ENCODE peak calls at places on chromosomes 16 and 17, in eight cellular contexts. N is nephron progenitor cell, Y is right atrium auricular region, P is RWPE2, Z is cardiac fibroblast, T is GM12865, J is RWPE1, H is fibroblast of lung. B is an unnamed sample.
A peak's percentile ranks its signal among the peaks of the same experiment; 100 is the strongest.

GRCh38 chr16:12016166-12016947 is 39.8 kb downstream of the SNX29 start:
- DNase-seq in N (no peak), Y (no peak), P (no peak), Z (peak; percentile 48), T (no peak), J (no peak), H (no peak), B (no peak)

GRCh38 chr17:31470592-31470991 is 79.1 kb downstream of the RAB11FIP4 start:
- DNase-seq in N (no peak), Y (no peak), P (no peak), Z (no peak), T (no peak), J (no peak), H (no peak), B (no peak)

GRCh38 chr17:50693041-50693682 is 14.6 kb downstream of the ANKRD40 start:
- DNase-seq in N (no peak), Y (no peak), P (no peak), Z (peak; percentile 30), T (no peak), J (no peak), H (peak; percentile 56), B (no peak)

GRCh38 chr17:12034538-12034937 is 13.9 kb downstream of the MAP2K4 start:
- DNase-seq in N (no peak), Y (no peak), P (no peak), Z (no peak), T (no peak), J (no peak), H (no peak), B (no peak)

GRCh38 chr17:83187782-83188311 is 108.4 kb downstream of the METRNL start:
- DNase-seq in N (no peak), Y (no peak), P (no peak), Z (no peak), T (no peak), J (no peak), H (no peak), B (no peak)

GRCh38 chr17:82458885-82459424 is 414 bp downstream of the NARF start:
- DNase-seq in N (peak; percentile 42), Y (no peak), P (peak; percentile 65), Z (peak; percentile 22), T (peak; percentile 65), J (peak; percentile 8), H (no peak), B (peak; percentile 58)

GRCh38 chr16:15037003-15037402 is 18.9 kb downstream of the NTAN1 start:
- DNase-seq in N (no peak), Y (no peak), P (no peak), Z (no peak), T (no peak), J (no peak), H (no peak), B (no peak)

GRCh38 chr17:7558544-7559306 is at the start of gene TNFSF13:
- DNase-seq in N (no peak), Y (no peak), P (no peak), Z (no peak), T (no peak), J (no peak), H (no peak), B (no peak)

GRCh38 chr17:73189417-73190099 is 3.3 kb upstream of the COG1 start:
- DNase-seq in N (peak; percentile 54), Y (no peak), P (no peak), Z (peak; percentile 63), T (peak; percentile 38), J (peak; percentile 50), H (peak; percentile 67), B (no peak)

GRCh38 chr16:19294156-19294649 is 8.7 kb downstream of the CLEC19A start:
- DNase-seq in N (no peak), Y (peak; percentile 73), P (no peak), Z (no peak), T (peak; percentile 74), J (no peak), H (peak; percentile 9), B (no peak)

GRCh38 chr17:37274432-37274831 is 101.4 kb upstream of the C17orf78 start:
- DNase-seq in N (peak; percentile 31), Y (no peak), P (no peak), Z (no peak), T (no peak), J (no peak), H (no peak), B (no peak)

GRCh38 chr17:66900126-66901010 is 64.1 kb upstream of the CACNG4 start:
- DNase-seq in N (no peak), Y (no peak), P (no peak), Z (peak; percentile 28), T (no peak), J (peak; percentile 44), H (peak; percentile 37), B (no peak)

GRCh38 chr17:38511126-38512108 is 83.2 kb downstream of the ARHGAP23 start:
- DNase-seq in N (peak; percentile 18), Y (no peak), P (no peak), Z (peak; percentile 65), T (no peak), J (peak; percentile 58), H (peak; percentile 57), B (no peak)

GRCh38 chr17:1628856-1629646 is 417 bp upstream of the SLC43A2 start:
- DNase-seq in N (peak; percentile 94), Y (peak; percentile 97), P (peak; percentile 96), Z (peak; percentile 94), T (peak; percentile 97), J (peak; percentile 100), H (peak; percentile 90), B (peak; percentile 90)
- TF ChIP-seq CTCF in N (no peak), Y (peak; percentile 75), P (peak; percentile 40), Z (no peak), T (peak; percentile 39), J (peak; percentile 60), H (no peak), B (no peak)

GRCh38 chr16:85635545-85636140 is 22.5 kb downstream of the GSE1 start:
- DNase-seq in N (no peak), Y (no peak), P (no peak), Z (no peak), T (no peak), J (peak; percentile 83), H (no peak), B (no peak)
- TF ChIP-seq CTCF in N (no peak), Y (no peak), P (no peak), Z (no peak), T (no peak), J (no peak), H (no peak), B (no peak)

DNA sequence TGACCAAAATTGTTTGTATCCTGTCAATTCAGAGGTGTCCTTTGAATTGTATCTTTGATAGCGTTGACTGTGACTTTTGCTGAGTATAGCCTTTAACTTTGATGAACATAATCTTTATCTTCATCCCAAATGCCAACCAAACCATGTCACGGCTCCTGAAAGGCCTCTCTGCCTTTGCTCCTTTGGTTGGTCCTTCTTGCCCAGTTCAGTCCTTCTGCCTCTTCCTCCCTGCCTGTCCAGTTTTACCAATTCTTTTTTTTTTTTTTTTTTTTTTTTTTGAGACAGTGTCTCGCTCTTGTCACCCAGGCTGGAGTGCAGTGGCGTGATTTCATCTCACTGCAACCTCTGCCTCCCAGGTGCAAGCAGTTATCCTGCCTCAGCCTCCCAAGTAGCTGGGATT is 12.9 kb upstream of the VPS4A start:
- DNase-seq in N (no peak), Y (no peak), P (no peak), Z (no peak), T (no peak), J (no peak), H (no peak), B (no peak)
- TF ChIP-seq CTCF in N (no peak), Y (no peak), P (no peak), Z (no peak), T (no peak), J (no peak), H (no peak), B (no peak)

DNA sequence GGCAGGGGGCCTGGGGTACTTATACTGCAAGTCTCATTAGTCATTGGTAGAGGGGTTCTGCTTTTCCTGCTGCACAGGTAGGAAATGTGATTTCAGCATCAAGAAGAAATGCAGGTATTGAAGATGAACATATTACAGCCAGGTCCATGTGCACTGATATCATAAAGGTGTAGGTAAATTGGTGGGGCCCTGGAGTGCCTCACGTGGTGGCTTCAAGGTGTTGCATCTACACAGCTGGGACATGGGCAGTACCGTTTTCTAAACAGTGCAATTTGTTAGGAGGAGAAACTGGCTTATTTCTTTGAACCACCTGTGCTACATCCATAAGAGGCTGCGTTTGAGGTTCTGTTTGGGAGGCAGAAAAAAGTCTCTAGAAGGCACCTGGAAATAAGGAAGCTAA is 618.1 kb upstream of the RBFOX1 start:
- DNase-seq in N (no peak), Y (no peak), P (no peak), Z (no peak), T (no peak), J (no peak), H (no peak), B (no peak)
- TF ChIP-seq CTCF in N (no peak), Y (no peak), P (no peak), Z (no peak), T (no peak), J (no peak), H (no peak), B (no peak)

GRCh38 chr16:70438983-70439862 is at the start of gene ST3GAL2:
- DNase-seq in N (peak; percentile 96), Y (peak; percentile 94), P (peak; percentile 94), Z (peak; percentile 92), T (peak; percentile 97), J (peak; percentile 95), H (peak; percentile 92), B (peak; percentile 85)
- TF ChIP-seq CTCF in N (no peak), Y (peak; percentile 36), P (no peak), Z (peak; percentile 4), T (peak; percentile 9), J (no peak), H (no peak), B (no peak)

DNA sequence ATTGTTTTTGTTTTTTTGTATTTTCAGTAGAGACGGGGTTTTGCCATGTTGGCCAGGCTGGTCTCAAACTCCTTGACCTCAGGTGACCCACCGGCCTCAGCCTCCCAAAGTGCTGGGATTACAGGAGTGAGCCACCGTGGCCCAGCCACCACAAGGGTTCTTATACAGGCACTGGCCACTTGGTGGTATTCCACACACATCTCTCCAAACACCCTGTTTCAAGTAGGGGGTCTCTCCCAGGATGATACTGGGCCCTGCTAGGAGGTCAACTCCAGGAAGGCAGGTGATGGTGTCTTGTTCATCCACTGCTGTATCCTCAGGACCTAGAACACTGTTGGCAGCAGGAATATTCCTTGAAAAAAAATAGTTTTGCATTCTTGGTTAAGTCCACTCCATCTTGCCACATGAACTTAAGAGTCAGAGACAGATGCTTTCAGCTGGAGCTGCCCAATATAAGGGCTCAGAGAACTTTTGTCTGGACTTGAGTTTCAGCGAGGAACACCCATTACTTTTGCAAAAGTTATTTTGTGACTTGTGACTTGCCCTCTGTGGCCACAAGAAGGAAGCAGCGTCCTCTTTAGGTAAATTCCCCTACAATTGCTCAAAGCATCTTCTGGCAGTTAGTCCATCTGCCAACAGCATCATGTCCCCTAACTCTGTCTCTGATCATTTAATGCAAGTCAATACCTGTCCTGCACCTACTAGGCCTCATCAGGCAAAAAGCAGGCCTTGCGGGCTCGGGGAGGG is 7.4 kb upstream of the EEF2K start:
- DNase-seq in N (no peak), Y (no peak), P (no peak), Z (peak; percentile 47), T (peak; percentile 59), J (no peak), H (peak; percentile 19), B (no peak)
- TF ChIP-seq CTCF in N (no peak), Y (no peak), P (peak; percentile 13), Z (no peak), T (peak; percentile 11), J (peak; percentile 6), H (no peak), B (no peak)

DNA sequence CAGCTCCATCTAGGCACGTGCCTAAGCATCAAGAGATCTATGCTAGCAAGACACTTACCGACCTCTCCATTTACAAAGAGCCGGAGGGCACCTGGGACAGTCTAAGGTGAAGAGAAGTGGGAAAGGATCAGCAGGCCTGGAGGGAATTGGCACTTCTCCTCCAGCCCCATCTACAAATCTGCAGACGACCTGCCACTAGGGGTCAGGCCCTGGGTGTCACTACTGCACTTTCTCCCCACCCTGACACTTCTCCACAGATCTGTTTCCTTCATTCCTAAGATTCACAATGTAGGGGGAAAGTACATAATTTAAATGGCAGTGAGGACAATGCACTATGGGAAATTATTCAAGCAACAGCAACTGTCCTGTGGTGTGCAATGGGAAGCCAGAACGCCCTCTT is 8.1 kb downstream of the MKS1 start:
- DNase-seq in N (no peak), Y (no peak), P (no peak), Z (no peak), T (no peak), J (no peak), H (no peak), B (no peak)
- TF ChIP-seq CTCF in N (no peak), Y (no peak), P (no peak), Z (peak; percentile 4), T (peak; percentile 20), J (no peak), H (no peak), B (no peak)

B was measured in natural killer cell.